ENCODE peak calls at places on chromosomes 4 and X, in four cellular contexts. W is activated CD4-positive, alpha-beta T cell treated with anti-CD3 and anti-CD28 coated beads, Interleukin-2, amount 10 ng/mL, durations not matched to agents 7 days and 5 days; Q is AG04450; U is mucosa of descending colon. A is an unnamed sample.

GRCh38 chr4:137651128-137651527 is 118.8 kb upstream of the PCDH18 start:
- DNase-seq in W (no peak), Q (no peak), U (no peak), A (peak)

GRCh38 chr4:175947117-175947722 is 118.4 kb upstream of the WDR17 start:
- DNase-seq in W (no peak), Q (peak), U (peak), A (no peak)

GRCh38 chr4:90024519-90024918 is 102.7 kb upstream of the CCSER1 start:
- DNase-seq in W (no peak), Q (no peak), U (no peak), A (no peak)

GRCh38 chr4:152063301-152064235 is 302.8 kb upstream of the GATB start:
- DNase-seq in W (peak), Q (no peak), U (peak), A (no peak)

GRCh38 chrX:66728818-66729271 is 90.0 kb upstream of the EDA2R start:
- DNase-seq in W (peak), Q (peak), U (peak), A (no peak)

GRCh38 chr4:87465739-87466366 is 43.5 kb downstream of the NUDT9 start:
- DNase-seq in W (peak), Q (peak), U (peak), A (peak)

GRCh38 chr4:37767546-37767945 is 58.9 kb upstream of the PGM2 start:
- DNase-seq in W (no peak), Q (no peak), U (peak), A (peak)

GRCh38 chr4:185307136-185307950 is 88.4 kb downstream of the LRP2BP start:
- DNase-seq in W (no peak), Q (no peak), U (no peak), A (no peak)

GRCh38 chrX:34332336-34332735 is 200.2 kb upstream of the FAM47A start:
- DNase-seq in W (no peak), Q (no peak), U (no peak), A (no peak)

A was measured in non-pigmented ciliary epithelial cell.